ENCODE peak calls at places on chromosomes 16 and 17, in nine cellular contexts. One of them, this sample, is unnamed.

GRCh38 chr16:1468456-1468855 is 6.4 kb downstream of the CLCN7 start:
- DNase-seq in NB4: no peak
- DNase-seq in IMR-90: no peak
- DNase-seq in transverse colon: no peak
- DNase-seq in ovary: no peak
- DNase-seq in adrenal gland: no peak
- DNase-seq in suprapubic skin: no peak
- DNase-seq in lower leg skin: no peak
- DNase-seq in Peyer's patch: no peak
- DNase-seq in this sample: no peak

GRCh38 chr16:19119564-19119963 is 5.8 kb downstream of the ITPRIPL2 start:
- DNase-seq in NB4: peak; percentile 69
- DNase-seq in IMR-90: peak; percentile 91
- DNase-seq in transverse colon: no peak
- DNase-seq in ovary: no peak
- DNase-seq in adrenal gland: no peak
- DNase-seq in suprapubic skin: no peak
- DNase-seq in lower leg skin: no peak
- DNase-seq in Peyer's patch: no peak
- DNase-seq in this sample: no peak

GRCh38 chr16:50457979-50458461 is 89.2 kb upstream of the BRD7 start:
- DNase-seq in NB4: no peak
- DNase-seq in IMR-90: no peak
- DNase-seq in transverse colon: no peak
- DNase-seq in ovary: no peak
- DNase-seq in adrenal gland: no peak
- DNase-seq in suprapubic skin: no peak
- DNase-seq in lower leg skin: no peak
- DNase-seq in Peyer's patch: no peak
- DNase-seq in this sample: no peak

GRCh38 chr17:42122371-42123303 is at the start of gene HSPB9:
- DNase-seq in NB4: no peak
- DNase-seq in IMR-90: no peak
- DNase-seq in transverse colon: peak; percentile 86
- DNase-seq in ovary: peak; percentile 64
- DNase-seq in adrenal gland: no peak
- DNase-seq in suprapubic skin: no peak
- DNase-seq in lower leg skin: no peak
- DNase-seq in Peyer's patch: no peak
- DNase-seq in this sample: peak; percentile 86

GRCh38 chr17:45043813-45044540 is 7.5 kb downstream of the DCAKD start:
- DNase-seq in NB4: no peak
- DNase-seq in IMR-90: no peak
- DNase-seq in transverse colon: no peak
- DNase-seq in ovary: no peak
- DNase-seq in adrenal gland: no peak
- DNase-seq in suprapubic skin: no peak
- DNase-seq in lower leg skin: no peak
- DNase-seq in Peyer's patch: no peak
- DNase-seq in this sample: no peak

GRCh38 chr16:79528281-79528680 is 72.3 kb downstream of the MAF start:
- DNase-seq in NB4: no peak
- DNase-seq in IMR-90: no peak
- DNase-seq in transverse colon: no peak
- DNase-seq in ovary: no peak
- DNase-seq in adrenal gland: no peak
- DNase-seq in suprapubic skin: no peak
- DNase-seq in lower leg skin: no peak
- DNase-seq in Peyer's patch: no peak
- DNase-seq in this sample: no peak

GRCh38 chr17:1179635-1180433 is at the start of gene ABR:
- DNase-seq in NB4: no peak
- DNase-seq in IMR-90: peak; percentile 26
- DNase-seq in transverse colon: peak; percentile 46
- DNase-seq in ovary: peak; percentile 81
- DNase-seq in adrenal gland: peak; percentile 72
- DNase-seq in suprapubic skin: peak; percentile 81
- DNase-seq in lower leg skin: no peak
- DNase-seq in Peyer's patch: peak; percentile 57
- DNase-seq in this sample: peak; percentile 83

GRCh38 chr17:14019186-14019956 is 49.9 kb upstream of the COX10 start:
- DNase-seq in NB4: peak; percentile 26
- DNase-seq in IMR-90: peak; percentile 57
- DNase-seq in transverse colon: no peak
- DNase-seq in ovary: no peak
- DNase-seq in adrenal gland: no peak
- DNase-seq in suprapubic skin: no peak
- DNase-seq in lower leg skin: no peak
- DNase-seq in Peyer's patch: no peak
- DNase-seq in this sample: no peak

GRCh38 chr17:38454528-38454927 is 26.3 kb downstream of the ARHGAP23 start:
- DNase-seq in NB4: no peak
- DNase-seq in IMR-90: peak; percentile 80
- DNase-seq in transverse colon: peak; percentile 55
- DNase-seq in ovary: peak; percentile 65
- DNase-seq in adrenal gland: peak; percentile 92
- DNase-seq in suprapubic skin: peak; percentile 88
- DNase-seq in lower leg skin: peak; percentile 68
- DNase-seq in Peyer's patch: peak; percentile 19
- DNase-seq in this sample: peak; percentile 96
- TF ChIP-seq POLR2A in NB4: no peak
- TF ChIP-seq POLR2A in IMR-90: peak; percentile 23
- TF ChIP-seq POLR2A in transverse colon: no peak
- TF ChIP-seq POLR2A in ovary: no peak
- TF ChIP-seq POLR2A in adrenal gland: peak; percentile 40
- TF ChIP-seq POLR2A in suprapubic skin: no peak
- TF ChIP-seq POLR2A in lower leg skin: no peak
- TF ChIP-seq POLR2A in Peyer's patch: no peak
- TF ChIP-seq POLR2A in this sample: no peak

GRCh38 chr16:67926181-67926742 is 5.4 kb downstream of the CTRL start:
- DNase-seq in NB4: peak; percentile 58
- DNase-seq in IMR-90: peak; percentile 30
- DNase-seq in transverse colon: no peak
- DNase-seq in ovary: no peak
- DNase-seq in adrenal gland: no peak
- DNase-seq in suprapubic skin: no peak
- DNase-seq in lower leg skin: no peak
- DNase-seq in Peyer's patch: no peak
- DNase-seq in this sample: no peak

GRCh38 chr16:67923414-67924127 is 8.1 kb downstream of the CTRL start:
- DNase-seq in NB4: no peak
- DNase-seq in IMR-90: no peak
- DNase-seq in transverse colon: no peak
- DNase-seq in ovary: no peak
- DNase-seq in adrenal gland: no peak
- DNase-seq in suprapubic skin: peak; percentile 67
- DNase-seq in lower leg skin: no peak
- DNase-seq in Peyer's patch: no peak
- DNase-seq in this sample: no peak

GRCh38 chr16:67922221-67922620 is 9.4 kb downstream of the CTRL start:
- DNase-seq in NB4: no peak
- DNase-seq in IMR-90: peak; percentile 25
- DNase-seq in transverse colon: no peak
- DNase-seq in ovary: no peak
- DNase-seq in adrenal gland: no peak
- DNase-seq in suprapubic skin: no peak
- DNase-seq in lower leg skin: no peak
- DNase-seq in Peyer's patch: no peak
- DNase-seq in this sample: no peak

GRCh38 chr16:67922740-67923139 is 8.9 kb downstream of the CTRL start:
- DNase-seq in NB4: no peak
- DNase-seq in IMR-90: no peak
- DNase-seq in transverse colon: no peak
- DNase-seq in ovary: no peak
- DNase-seq in adrenal gland: no peak
- DNase-seq in suprapubic skin: peak; percentile 65
- DNase-seq in lower leg skin: no peak
- DNase-seq in Peyer's patch: no peak
- DNase-seq in this sample: no peak

DNA sequence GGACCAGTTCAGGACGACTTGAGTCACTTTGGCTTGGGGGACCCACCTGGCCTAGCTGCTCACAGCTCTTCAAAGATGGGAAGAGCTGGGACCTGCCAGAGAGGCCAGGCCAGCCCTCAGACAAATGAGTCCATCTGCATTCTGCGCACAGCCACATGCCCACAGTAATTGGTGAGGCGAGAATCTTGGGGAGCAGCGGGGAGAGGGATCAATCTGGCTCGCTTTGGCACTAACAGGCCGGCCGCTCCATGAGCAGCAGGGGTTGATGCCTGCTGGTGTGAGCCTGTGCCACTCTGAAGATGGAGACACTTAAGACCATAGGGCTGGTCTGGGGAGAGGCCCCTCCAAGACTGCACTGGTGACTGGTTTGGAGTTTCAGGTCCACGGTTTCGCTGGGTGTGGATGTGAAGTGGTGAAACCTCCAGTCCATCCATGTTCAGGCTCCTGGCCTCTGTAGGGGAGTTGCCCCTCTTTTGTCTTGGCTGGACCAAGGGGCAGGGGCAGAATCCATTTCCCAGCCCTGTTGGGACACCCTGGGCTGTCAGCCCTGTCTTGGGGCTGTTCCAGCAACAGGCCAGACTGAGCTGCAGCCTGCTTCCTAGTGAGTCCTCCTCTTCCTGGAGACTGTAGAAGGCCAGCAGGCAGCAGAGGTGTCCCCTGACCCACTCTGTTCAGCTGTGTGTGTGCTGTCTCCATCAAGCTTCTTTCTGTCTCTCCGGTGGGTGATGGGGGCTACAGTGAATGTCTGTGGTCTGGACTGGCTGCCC is 7.3 kb downstream of the CTRL start:
- DNase-seq in NB4: no peak
- DNase-seq in IMR-90: no peak
- DNase-seq in transverse colon: no peak
- DNase-seq in ovary: no peak
- DNase-seq in adrenal gland: no peak
- DNase-seq in suprapubic skin: no peak
- DNase-seq in lower leg skin: no peak
- DNase-seq in Peyer's patch: no peak
- DNase-seq in this sample: no peak
- TF ChIP-seq POLR2A in NB4: no peak
- TF ChIP-seq POLR2A in IMR-90: no peak
- TF ChIP-seq POLR2A in transverse colon: no peak
- TF ChIP-seq POLR2A in ovary: no peak
- TF ChIP-seq POLR2A in adrenal gland: no peak
- TF ChIP-seq POLR2A in suprapubic skin: no peak
- TF ChIP-seq POLR2A in lower leg skin: no peak
- TF ChIP-seq POLR2A in Peyer's patch: no peak
- TF ChIP-seq POLR2A in this sample: no peak

DNA sequence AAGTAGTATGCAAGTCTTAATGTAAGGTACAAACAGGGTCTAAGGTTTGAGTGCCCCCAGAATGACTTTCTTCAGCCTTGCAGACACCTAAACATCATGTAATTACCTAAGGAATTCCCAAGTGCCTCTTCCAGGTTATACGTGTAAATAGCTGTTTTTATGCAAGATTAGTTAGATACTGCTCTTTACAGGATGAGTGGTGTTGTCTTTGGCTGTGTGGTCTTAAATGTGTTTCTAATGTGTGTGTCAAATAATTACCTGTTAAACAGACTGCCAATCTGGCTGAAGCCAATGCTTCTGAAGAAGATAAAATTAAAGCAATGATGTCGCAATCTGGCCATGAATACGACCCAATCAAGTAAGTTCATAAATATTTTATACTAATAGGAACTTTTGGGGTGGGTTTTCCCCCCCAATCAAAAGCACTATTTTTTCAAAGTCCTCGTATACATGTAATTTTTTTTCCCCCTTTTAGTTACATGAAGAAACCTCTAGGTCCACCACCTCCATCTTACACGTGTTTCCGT is 16.0 kb downstream of the RBBP6 start:
- DNase-seq in NB4: no peak
- DNase-seq in IMR-90: no peak
- DNase-seq in transverse colon: no peak
- DNase-seq in ovary: no peak
- DNase-seq in adrenal gland: no peak
- DNase-seq in suprapubic skin: no peak
- DNase-seq in lower leg skin: no peak
- DNase-seq in Peyer's patch: no peak
- DNase-seq in this sample: no peak
- TF ChIP-seq POLR2A in NB4: no peak
- TF ChIP-seq POLR2A in IMR-90: no peak
- TF ChIP-seq POLR2A in transverse colon: no peak
- TF ChIP-seq POLR2A in ovary: no peak
- TF ChIP-seq POLR2A in adrenal gland: no peak
- TF ChIP-seq POLR2A in suprapubic skin: no peak
- TF ChIP-seq POLR2A in lower leg skin: no peak
- TF ChIP-seq POLR2A in Peyer's patch: no peak
- TF ChIP-seq POLR2A in this sample: no peak

GRCh38 chr17:7717756-7718350 is 309 bp downstream of the DNAH2 start:
- DNase-seq in NB4: peak; percentile 46
- DNase-seq in IMR-90: no peak
- DNase-seq in transverse colon: no peak
- DNase-seq in ovary: no peak
- DNase-seq in adrenal gland: no peak
- DNase-seq in suprapubic skin: no peak
- DNase-seq in lower leg skin: no peak
- DNase-seq in Peyer's patch: no peak
- DNase-seq in this sample: no peak

GRCh38 chr17:7716299-7716886 is 1.2 kb upstream of the DNAH2 start:
- DNase-seq in NB4: no peak
- DNase-seq in IMR-90: no peak
- DNase-seq in transverse colon: no peak
- DNase-seq in ovary: no peak
- DNase-seq in adrenal gland: no peak
- DNase-seq in suprapubic skin: no peak
- DNase-seq in lower leg skin: no peak
- DNase-seq in Peyer's patch: no peak
- DNase-seq in this sample: no peak

GRCh38 chr17:7714721-7715594 is 2.6 kb upstream of the DNAH2 start:
- DNase-seq in NB4: no peak
- DNase-seq in IMR-90: no peak
- DNase-seq in transverse colon: no peak
- DNase-seq in ovary: no peak
- DNase-seq in adrenal gland: no peak
- DNase-seq in suprapubic skin: no peak
- DNase-seq in lower leg skin: no peak
- DNase-seq in Peyer's patch: no peak
- DNase-seq in this sample: no peak

GRCh38 chr17:7719661-7720060 is 2.1 kb downstream of the DNAH2 start:
- DNase-seq in NB4: no peak
- DNase-seq in IMR-90: no peak
- DNase-seq in transverse colon: no peak
- DNase-seq in ovary: no peak
- DNase-seq in adrenal gland: no peak
- DNase-seq in suprapubic skin: no peak
- DNase-seq in lower leg skin: no peak
- DNase-seq in Peyer's patch: no peak
- DNase-seq in this sample: no peak

DNA sequence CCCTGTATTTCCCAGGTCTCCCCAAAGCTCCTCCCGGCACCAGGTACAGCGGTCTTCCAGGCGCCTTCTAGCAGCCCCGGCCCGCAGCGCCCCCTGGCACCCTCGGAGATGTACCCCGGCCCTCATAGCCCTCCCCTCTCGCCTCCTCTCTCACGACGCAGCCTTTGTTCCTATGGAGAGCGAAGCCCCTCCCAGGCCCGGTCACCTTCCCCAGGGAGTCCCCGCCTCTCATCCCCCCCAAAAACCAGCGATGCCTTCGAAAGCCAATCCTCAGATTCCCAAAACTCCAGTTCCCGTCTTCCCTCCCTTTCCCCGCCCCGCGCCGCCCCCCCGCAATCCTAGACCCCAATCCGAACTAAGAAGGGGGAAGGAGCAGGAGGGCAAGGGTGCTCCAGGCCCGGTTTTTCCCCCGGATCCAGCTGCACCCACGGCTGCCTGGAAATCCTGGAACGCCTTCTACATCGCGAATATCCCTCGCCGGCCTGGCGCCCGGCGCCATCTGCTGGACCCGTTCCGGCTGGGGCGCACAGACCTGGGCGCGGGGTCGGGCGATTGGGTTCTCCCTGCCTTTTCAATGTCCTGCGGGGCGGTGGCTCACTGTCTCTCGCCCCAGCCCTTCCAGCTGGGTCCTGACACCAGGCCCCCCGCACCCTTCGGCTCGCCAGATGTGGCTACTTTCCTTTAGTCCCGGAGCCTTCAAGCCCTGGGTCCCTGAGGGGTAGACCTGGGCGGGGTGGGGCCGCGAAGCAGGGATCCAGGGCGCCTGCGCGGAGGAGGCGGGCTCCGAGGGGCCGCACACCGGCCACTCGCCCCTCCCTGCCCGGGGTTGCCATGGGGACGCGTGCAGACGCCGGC is at the start of gene DNAH2:
- DNase-seq in NB4: peak; percentile 52
- DNase-seq in IMR-90: peak; percentile 90
- DNase-seq in transverse colon: peak; percentile 78
- DNase-seq in ovary: peak; percentile 84
- DNase-seq in adrenal gland: peak; percentile 63
- DNase-seq in suprapubic skin: peak; percentile 80
- DNase-seq in lower leg skin: peak; percentile 56
- DNase-seq in Peyer's patch: peak; percentile 21
- DNase-seq in this sample: peak; percentile 90
- TF ChIP-seq POLR2A in NB4: no peak
- TF ChIP-seq POLR2A in IMR-90: no peak
- TF ChIP-seq POLR2A in transverse colon: no peak
- TF ChIP-seq POLR2A in ovary: no peak
- TF ChIP-seq POLR2A in adrenal gland: no peak
- TF ChIP-seq POLR2A in suprapubic skin: no peak
- TF ChIP-seq POLR2A in lower leg skin: no peak
- TF ChIP-seq POLR2A in Peyer's patch: no peak
- TF ChIP-seq POLR2A in this sample: no peak